ENCODE peak calls at places on chromosomes 11 and 22, in six cellular contexts. W is stomach; I is mesenchymal stem cell; Z is left ventricle myocardium inferior; N is neuronal stem cell; G is CD4-positive, CD25-positive, alpha-beta regulatory T cell. V is an unnamed sample. For H3K4me1, the result is how much of the 10 kb centered on the place peaks cover.

GRCh38 chr11:122895591-122895990 is 13.0 kb downstream of the JHY start:
- DNase-seq in I (no peak), W (no peak), Z (no peak), N (no peak), G (no peak), V (no peak)

GRCh38 chr22:43967069-43967468 is 11.8 kb downstream of the SAMM50 start:
- DNase-seq in N (no peak), I (no peak), G (no peak), Z (no peak), W (no peak), V (no peak)

GRCh38 chr11:32065865-32066264 is 25.0 kb upstream of the RCN1 start:
- DNase-seq in I (no peak), G (no peak), N (no peak), W (no peak), Z (no peak), V (no peak)

GRCh38 chr11:133134561-133135173 is 397.6 kb downstream of the OPCML start:
- DNase-seq in W (peak), G (peak), Z (peak), N (peak), I (no peak), V (no peak)

GRCh38 chr11:32809313-32809712 is 14.9 kb upstream of the CCDC73 start:
- DNase-seq in W (peak), G (no peak), I (peak), Z (peak), N (peak), V (peak)

GRCh38 chr11:65641233-65642013 is 3.5 kb downstream of the SIPA1 start:
- DNase-seq in W (no peak), G (no peak), N (no peak), I (no peak), Z (no peak), V (peak)

GRCh38 chr22:50326225-50326958 is 420 bp downstream of the DENND6B start:
- DNase-seq in G (no peak), W (no peak), Z (no peak), I (no peak), N (no peak), V (peak)

GRCh38 chr11:121869478-121869877 is 246.5 kb downstream of the BLID start:
- DNase-seq in W (no peak), N (no peak), I (no peak), Z (no peak), G (no peak), V (no peak)

DNA sequence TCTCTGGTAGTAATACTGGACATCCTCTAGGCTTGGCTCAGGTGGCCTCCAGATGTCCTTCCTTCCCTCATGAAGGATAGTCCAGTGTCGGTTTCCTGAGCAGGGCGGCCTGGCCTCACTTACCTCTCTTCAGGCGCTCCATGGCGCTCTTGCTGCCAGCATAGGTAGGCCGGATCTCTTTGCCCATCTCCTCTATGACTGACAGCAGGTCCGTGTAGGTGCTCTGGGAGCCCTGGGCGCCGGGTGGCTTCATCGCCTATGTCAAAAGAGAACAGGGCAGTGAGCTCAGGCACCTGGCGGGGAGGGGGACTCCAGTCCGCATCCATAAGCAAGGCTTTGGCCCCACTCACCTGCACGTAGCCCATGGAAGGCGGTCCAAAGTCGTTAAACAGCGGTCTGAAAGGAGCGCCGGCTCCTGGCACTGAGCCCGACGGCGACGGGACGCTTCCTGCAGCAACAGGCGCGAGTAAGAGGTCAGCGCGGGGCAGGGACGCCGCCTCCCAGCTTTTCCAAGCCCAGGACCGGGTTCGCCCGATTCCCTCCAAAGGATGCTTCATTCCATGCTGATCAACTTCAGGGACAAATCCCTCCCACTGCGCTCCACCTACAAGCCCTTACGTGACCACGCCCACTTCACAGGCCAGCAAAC is 596 bp downstream of the CDK2AP2 start:
- DNase-seq in I (no peak), W (peak), Z (peak), N (no peak), G (peak), V (no peak)
- H3K4me3 ChIP-seq in I (peak), W (peak), Z (peak), N (peak), G (peak), V (peak)

GRCh38 chr22:45548991-45549736 is 46.5 kb downstream of the FBLN1 start:
- DNase-seq in I (peak), W (peak), Z (peak), G (no peak), N (no peak), V (no peak)

GRCh38 chr22:45548441-45548840 is 45.8 kb downstream of the FBLN1 start:
- DNase-seq in I (no peak), W (no peak), N (no peak), Z (no peak), G (no peak), V (no peak)

GRCh38 chr22:45550416-45550815 is 47.7 kb downstream of the FBLN1 start:
- DNase-seq in Z (no peak), I (no peak), W (no peak), N (no peak), G (no peak), V (no peak)

GRCh38 chr22:45550891-45551290 is 48.2 kb downstream of the FBLN1 start:
- DNase-seq in G (no peak), W (no peak), N (no peak), Z (no peak), I (no peak), V (no peak)

DNA sequence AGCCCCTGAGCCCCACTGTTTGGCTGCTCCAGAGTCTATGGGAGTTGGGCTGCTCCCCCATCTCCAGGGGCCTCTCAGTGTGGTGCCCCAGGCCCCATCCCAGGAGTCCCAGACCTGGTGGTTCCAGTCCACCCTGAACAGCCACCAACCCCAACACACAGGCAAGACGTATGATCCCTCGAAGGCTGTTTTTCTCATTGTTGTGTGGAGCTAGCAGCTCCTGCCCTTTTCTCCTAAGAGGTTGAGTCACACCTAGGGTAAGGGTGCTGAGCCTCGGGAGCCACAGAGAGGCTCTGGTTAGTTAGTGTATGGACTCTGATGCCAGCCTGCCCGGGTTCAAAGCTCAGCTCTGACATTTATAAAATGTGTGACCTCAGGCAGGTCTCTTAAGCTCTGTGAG is 47.1 kb downstream of the FBLN1 start:
- DNase-seq in G (no peak), I (no peak), W (no peak), N (no peak), Z (no peak), V (no peak)
- H3K4me1 ChIP-seq in G (under half), I (half or more), W (half or more), N (under half), Z (half or more), V (under half)

GRCh38 chr11:116375221-116375620 is 397.6 kb downstream of the BUD13 start:
- DNase-seq in Z (no peak), G (no peak), I (no peak), W (no peak), N (no peak), V (no peak)
- H3K4me3 ChIP-seq in Z (no peak), G (no peak), I (no peak), W (no peak), N (no peak), V (no peak)

GRCh38 chr11:119093666-119093950 is 8.0 kb downstream of the DPAGT1 start:
- DNase-seq in G (no peak), N (no peak), Z (no peak), I (no peak), W (no peak), V (no peak)
- H3K4me1 ChIP-seq in G (under half), N (under half), Z (under half), I (under half), W (under half), V (under half)

DNA sequence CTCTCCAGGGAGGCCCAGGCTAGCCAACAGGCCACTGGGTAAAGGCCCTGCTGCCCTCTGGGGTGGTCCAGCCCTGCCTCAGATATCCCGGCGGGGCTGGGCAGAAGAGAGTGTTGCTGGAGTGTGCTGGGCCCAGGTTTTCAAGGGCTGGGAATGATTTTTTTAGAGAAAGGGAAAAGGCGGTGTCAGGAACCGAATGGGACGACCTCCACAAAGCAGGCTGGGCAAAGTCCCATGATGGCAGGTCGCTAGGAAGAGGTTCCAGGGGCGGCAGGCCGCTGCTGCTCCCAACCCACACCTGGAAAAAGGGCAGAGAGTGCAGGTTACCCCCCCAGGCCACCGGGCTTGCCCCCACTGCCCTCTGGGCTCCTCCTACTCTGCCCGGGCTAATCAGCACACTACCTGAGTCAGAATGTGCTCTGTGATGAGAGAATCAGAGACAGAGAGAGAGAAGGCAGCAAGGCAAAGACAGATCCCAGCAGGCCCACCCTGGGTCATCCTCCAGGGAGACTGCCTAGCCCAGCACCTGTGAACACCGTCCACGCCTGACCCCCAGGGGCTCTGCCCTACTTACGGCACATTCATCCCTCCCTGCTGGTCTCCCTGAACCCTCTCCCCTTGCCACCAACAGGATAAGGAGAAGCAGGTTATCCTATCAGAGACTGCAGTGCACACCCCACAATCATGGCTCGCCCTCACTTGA is 4.6 kb downstream of the PATZ1 start:
- DNase-seq in I (no peak), G (no peak), Z (no peak), W (no peak), N (no peak), V (no peak)
- H3K4me3 ChIP-seq in I (no peak), G (no peak), Z (no peak), W (no peak), N (peak), V (no peak)

V was measured in mucosa of descending colon.